ENCODE peak calls at places on chromosomes 13 and 19, in eight cellular contexts. One of them, this sample, is unnamed.

GRCh38 chr19:49097453-49098288 is 12.4 kb downstream of the SNRNP70 start:
- DNase-seq in activated gamma-delta T cell treated with anti-CD3 and anti-CD28 coated beads, Interleukin-2, amount 50 U/mL, for 16 hours: peak; percentile 65
- DNase-seq in activated CD4-positive, alpha-beta T cell treated with anti-CD3 and anti-CD28 coated beads for 48 hours: peak; percentile 80
- DNase-seq in mesothelial cell of epicardium: peak; percentile 79
- DNase-seq in fibroblast of mammary gland: peak; percentile 70
- DNase-seq in kidney tubule cell: peak; percentile 76
- DNase-seq in GM19239: peak; percentile 81
- DNase-seq in smooth muscle cell of the brain vasculature: peak; percentile 33
- DNase-seq in this sample: peak; percentile 76

GRCh38 chr19:40596608-40597328 is 4.4 kb upstream of the LTBP4 start:
- DNase-seq in mesothelial cell of epicardium: no peak
- DNase-seq in kidney tubule cell: peak; percentile 75
- DNase-seq in activated gamma-delta T cell treated with anti-CD3 and anti-CD28 coated beads, Interleukin-2, amount 50 U/mL, for 16 hours: no peak
- DNase-seq in GM19239: no peak
- DNase-seq in smooth muscle cell of the brain vasculature: no peak
- DNase-seq in fibroblast of mammary gland: peak; percentile 53
- DNase-seq in activated CD4-positive, alpha-beta T cell treated with anti-CD3 and anti-CD28 coated beads for 48 hours: peak; percentile 42
- DNase-seq in this sample: peak; percentile 96

GRCh38 chr19:5011476-5012238 is 42.7 kb downstream of the KDM4B start:
- DNase-seq in activated gamma-delta T cell treated with anti-CD3 and anti-CD28 coated beads, Interleukin-2, amount 50 U/mL, for 16 hours: no peak
- DNase-seq in GM19239: no peak
- DNase-seq in smooth muscle cell of the brain vasculature: no peak
- DNase-seq in mesothelial cell of epicardium: no peak
- DNase-seq in fibroblast of mammary gland: no peak
- DNase-seq in activated CD4-positive, alpha-beta T cell treated with anti-CD3 and anti-CD28 coated beads for 48 hours: no peak
- DNase-seq in kidney tubule cell: no peak
- DNase-seq in this sample: no peak

GRCh38 chr19:10105241-10106099 is 692 bp upstream of the PPAN start:
- DNase-seq in fibroblast of mammary gland: no peak
- DNase-seq in activated CD4-positive, alpha-beta T cell treated with anti-CD3 and anti-CD28 coated beads for 48 hours: peak; percentile 91
- DNase-seq in GM19239: no peak
- DNase-seq in smooth muscle cell of the brain vasculature: no peak
- DNase-seq in activated gamma-delta T cell treated with anti-CD3 and anti-CD28 coated beads, Interleukin-2, amount 50 U/mL, for 16 hours: peak; percentile 67
- DNase-seq in kidney tubule cell: no peak
- DNase-seq in mesothelial cell of epicardium: no peak
- DNase-seq in this sample: no peak

GRCh38 chr19:58351996-58352755 is 1.1 kb downstream of the A1BG start:
- DNase-seq in activated gamma-delta T cell treated with anti-CD3 and anti-CD28 coated beads, Interleukin-2, amount 50 U/mL, for 16 hours: no peak
- DNase-seq in GM19239: no peak
- DNase-seq in kidney tubule cell: no peak
- DNase-seq in mesothelial cell of epicardium: no peak
- DNase-seq in activated CD4-positive, alpha-beta T cell treated with anti-CD3 and anti-CD28 coated beads for 48 hours: no peak
- DNase-seq in smooth muscle cell of the brain vasculature: no peak
- DNase-seq in fibroblast of mammary gland: no peak
- DNase-seq in this sample: no peak

GRCh38 chr19:58516246-58516836 is 3.3 kb downstream of the ZBTB45 start:
- DNase-seq in activated gamma-delta T cell treated with anti-CD3 and anti-CD28 coated beads, Interleukin-2, amount 50 U/mL, for 16 hours: no peak
- DNase-seq in kidney tubule cell: no peak
- DNase-seq in activated CD4-positive, alpha-beta T cell treated with anti-CD3 and anti-CD28 coated beads for 48 hours: no peak
- DNase-seq in smooth muscle cell of the brain vasculature: no peak
- DNase-seq in fibroblast of mammary gland: no peak
- DNase-seq in GM19239: no peak
- DNase-seq in mesothelial cell of epicardium: no peak
- DNase-seq in this sample: no peak

GRCh38 chr13:91539458-91540156 is 141.2 kb downstream of the GPC5 start:
- DNase-seq in mesothelial cell of epicardium: no peak
- DNase-seq in activated gamma-delta T cell treated with anti-CD3 and anti-CD28 coated beads, Interleukin-2, amount 50 U/mL, for 16 hours: no peak
- DNase-seq in activated CD4-positive, alpha-beta T cell treated with anti-CD3 and anti-CD28 coated beads for 48 hours: no peak
- DNase-seq in smooth muscle cell of the brain vasculature: no peak
- DNase-seq in fibroblast of mammary gland: no peak
- DNase-seq in GM19239: no peak
- DNase-seq in kidney tubule cell: peak; percentile 11
- DNase-seq in this sample: peak; percentile 52

GRCh38 chr13:51635137-51635878 is 51.0 kb downstream of the WDFY2 start:
- DNase-seq in kidney tubule cell: no peak
- DNase-seq in activated CD4-positive, alpha-beta T cell treated with anti-CD3 and anti-CD28 coated beads for 48 hours: no peak
- DNase-seq in mesothelial cell of epicardium: no peak
- DNase-seq in smooth muscle cell of the brain vasculature: no peak
- DNase-seq in GM19239: no peak
- DNase-seq in activated gamma-delta T cell treated with anti-CD3 and anti-CD28 coated beads, Interleukin-2, amount 50 U/mL, for 16 hours: no peak
- DNase-seq in fibroblast of mammary gland: no peak
- DNase-seq in this sample: no peak

GRCh38 chr13:67557642-67558241 is 327.6 kb upstream of the PCDH9 start:
- DNase-seq in activated CD4-positive, alpha-beta T cell treated with anti-CD3 and anti-CD28 coated beads for 48 hours: no peak
- DNase-seq in smooth muscle cell of the brain vasculature: no peak
- DNase-seq in mesothelial cell of epicardium: no peak
- DNase-seq in kidney tubule cell: no peak
- DNase-seq in activated gamma-delta T cell treated with anti-CD3 and anti-CD28 coated beads, Interleukin-2, amount 50 U/mL, for 16 hours: no peak
- DNase-seq in GM19239: no peak
- DNase-seq in fibroblast of mammary gland: no peak
- DNase-seq in this sample: no peak

GRCh38 chr19:18141031-18141430 is 11.9 kb upstream of the PIK3R2 start:
- DNase-seq in smooth muscle cell of the brain vasculature: no peak
- DNase-seq in activated CD4-positive, alpha-beta T cell treated with anti-CD3 and anti-CD28 coated beads for 48 hours: no peak
- DNase-seq in mesothelial cell of epicardium: no peak
- DNase-seq in GM19239: no peak
- DNase-seq in activated gamma-delta T cell treated with anti-CD3 and anti-CD28 coated beads, Interleukin-2, amount 50 U/mL, for 16 hours: no peak
- DNase-seq in kidney tubule cell: no peak
- DNase-seq in fibroblast of mammary gland: peak; percentile 33
- DNase-seq in this sample: no peak

GRCh38 chr19:42191855-42192254 is 25.6 kb downstream of the DEDD2 start:
- DNase-seq in mesothelial cell of epicardium: no peak
- DNase-seq in kidney tubule cell: peak; percentile 96
- DNase-seq in smooth muscle cell of the brain vasculature: no peak
- DNase-seq in activated CD4-positive, alpha-beta T cell treated with anti-CD3 and anti-CD28 coated beads for 48 hours: peak; percentile 51
- DNase-seq in fibroblast of mammary gland: peak; percentile 93
- DNase-seq in GM19239: no peak
- DNase-seq in activated gamma-delta T cell treated with anti-CD3 and anti-CD28 coated beads, Interleukin-2, amount 50 U/mL, for 16 hours: no peak
- DNase-seq in this sample: no peak

GRCh38 chr19:51586799-51587198 is 15.7 kb downstream of the ZNF175 start:
- DNase-seq in smooth muscle cell of the brain vasculature: no peak
- DNase-seq in kidney tubule cell: no peak
- DNase-seq in activated gamma-delta T cell treated with anti-CD3 and anti-CD28 coated beads, Interleukin-2, amount 50 U/mL, for 16 hours: no peak
- DNase-seq in fibroblast of mammary gland: no peak
- DNase-seq in GM19239: no peak
- DNase-seq in activated CD4-positive, alpha-beta T cell treated with anti-CD3 and anti-CD28 coated beads for 48 hours: no peak
- DNase-seq in mesothelial cell of epicardium: no peak
- DNase-seq in this sample: no peak

GRCh38 chr19:47547175-47547574 is 25.8 kb downstream of the ZNF541 start:
- DNase-seq in kidney tubule cell: no peak
- DNase-seq in fibroblast of mammary gland: no peak
- DNase-seq in activated CD4-positive, alpha-beta T cell treated with anti-CD3 and anti-CD28 coated beads for 48 hours: no peak
- DNase-seq in activated gamma-delta T cell treated with anti-CD3 and anti-CD28 coated beads, Interleukin-2, amount 50 U/mL, for 16 hours: no peak
- DNase-seq in GM19239: no peak
- DNase-seq in smooth muscle cell of the brain vasculature: no peak
- DNase-seq in mesothelial cell of epicardium: no peak
- DNase-seq in this sample: no peak

GRCh38 chr19:18596752-18597157 is 8.2 kb downstream of the REX1BD start:
- DNase-seq in activated CD4-positive, alpha-beta T cell treated with anti-CD3 and anti-CD28 coated beads for 48 hours: no peak
- DNase-seq in GM19239: no peak
- DNase-seq in mesothelial cell of epicardium: no peak
- DNase-seq in fibroblast of mammary gland: no peak
- DNase-seq in kidney tubule cell: peak; percentile 32
- DNase-seq in activated gamma-delta T cell treated with anti-CD3 and anti-CD28 coated beads, Interleukin-2, amount 50 U/mL, for 16 hours: no peak
- DNase-seq in smooth muscle cell of the brain vasculature: no peak
- DNase-seq in this sample: peak; percentile 95

GRCh38 chr19:44303976-44304568 is 753 bp downstream of the ZNF235 start:
- DNase-seq in kidney tubule cell: peak; percentile 33
- DNase-seq in GM19239: no peak
- DNase-seq in mesothelial cell of epicardium: no peak
- DNase-seq in activated CD4-positive, alpha-beta T cell treated with anti-CD3 and anti-CD28 coated beads for 48 hours: peak; percentile 2
- DNase-seq in fibroblast of mammary gland: peak; percentile 47
- DNase-seq in smooth muscle cell of the brain vasculature: no peak
- DNase-seq in activated gamma-delta T cell treated with anti-CD3 and anti-CD28 coated beads, Interleukin-2, amount 50 U/mL, for 16 hours: no peak
- DNase-seq in this sample: peak; percentile 15

GRCh38 chr13:113769106-113769505 is 10.1 kb downstream of the TMEM255B start:
- DNase-seq in kidney tubule cell: no peak
- DNase-seq in activated CD4-positive, alpha-beta T cell treated with anti-CD3 and anti-CD28 coated beads for 48 hours: no peak
- DNase-seq in GM19239: no peak
- DNase-seq in smooth muscle cell of the brain vasculature: no peak
- DNase-seq in activated gamma-delta T cell treated with anti-CD3 and anti-CD28 coated beads, Interleukin-2, amount 50 U/mL, for 16 hours: no peak
- DNase-seq in fibroblast of mammary gland: no peak
- DNase-seq in mesothelial cell of epicardium: no peak
- DNase-seq in this sample: no peak

GRCh38 chr19:1851581-1852293 is 3.5 kb upstream of the REXO1 start:
- DNase-seq in kidney tubule cell: no peak
- DNase-seq in mesothelial cell of epicardium: no peak
- DNase-seq in activated CD4-positive, alpha-beta T cell treated with anti-CD3 and anti-CD28 coated beads for 48 hours: peak; percentile 52
- DNase-seq in smooth muscle cell of the brain vasculature: no peak
- DNase-seq in fibroblast of mammary gland: no peak
- DNase-seq in GM19239: no peak
- DNase-seq in activated gamma-delta T cell treated with anti-CD3 and anti-CD28 coated beads, Interleukin-2, amount 50 U/mL, for 16 hours: no peak
- DNase-seq in this sample: no peak

GRCh38 chr13:68257111-68257842 is 1027.1 kb upstream of the PCDH9 start:
- DNase-seq in GM19239: no peak
- DNase-seq in kidney tubule cell: no peak
- DNase-seq in smooth muscle cell of the brain vasculature: no peak
- DNase-seq in activated CD4-positive, alpha-beta T cell treated with anti-CD3 and anti-CD28 coated beads for 48 hours: no peak
- DNase-seq in mesothelial cell of epicardium: no peak
- DNase-seq in activated gamma-delta T cell treated with anti-CD3 and anti-CD28 coated beads, Interleukin-2, amount 50 U/mL, for 16 hours: no peak
- DNase-seq in fibroblast of mammary gland: peak; percentile 40
- DNase-seq in this sample: no peak

GRCh38 chr19:485583-486236 is 10.6 kb upstream of the MADCAM1 start:
- DNase-seq in mesothelial cell of epicardium: no peak
- DNase-seq in GM19239: no peak
- DNase-seq in activated gamma-delta T cell treated with anti-CD3 and anti-CD28 coated beads, Interleukin-2, amount 50 U/mL, for 16 hours: no peak
- DNase-seq in smooth muscle cell of the brain vasculature: no peak
- DNase-seq in activated CD4-positive, alpha-beta T cell treated with anti-CD3 and anti-CD28 coated beads for 48 hours: no peak
- DNase-seq in fibroblast of mammary gland: peak; percentile 71
- DNase-seq in kidney tubule cell: peak; percentile 76
- DNase-seq in this sample: no peak

GRCh38 chr13:108475181-108475580 is 154.2 kb upstream of the MYO16 start:
- DNase-seq in fibroblast of mammary gland: no peak
- DNase-seq in kidney tubule cell: no peak
- DNase-seq in activated CD4-positive, alpha-beta T cell treated with anti-CD3 and anti-CD28 coated beads for 48 hours: no peak
- DNase-seq in GM19239: no peak
- DNase-seq in smooth muscle cell of the brain vasculature: no peak
- DNase-seq in activated gamma-delta T cell treated with anti-CD3 and anti-CD28 coated beads, Interleukin-2, amount 50 U/mL, for 16 hours: no peak
- DNase-seq in mesothelial cell of epicardium: no peak
- DNase-seq in this sample: no peak

GRCh38 chr13:24834902-24835510 is 71.0 kb downstream of the RNF17 start:
- DNase-seq in kidney tubule cell: no peak
- DNase-seq in smooth muscle cell of the brain vasculature: no peak
- DNase-seq in activated CD4-positive, alpha-beta T cell treated with anti-CD3 and anti-CD28 coated beads for 48 hours: no peak
- DNase-seq in mesothelial cell of epicardium: no peak
- DNase-seq in GM19239: no peak
- DNase-seq in activated gamma-delta T cell treated with anti-CD3 and anti-CD28 coated beads, Interleukin-2, amount 50 U/mL, for 16 hours: no peak
- DNase-seq in fibroblast of mammary gland: no peak
- DNase-seq in this sample: peak; percentile 26

GRCh38 chr19:48186015-48186414 is 15.5 kb downstream of the ZSWIM9 start:
- DNase-seq in mesothelial cell of epicardium: no peak
- DNase-seq in activated gamma-delta T cell treated with anti-CD3 and anti-CD28 coated beads, Interleukin-2, amount 50 U/mL, for 16 hours: no peak
- DNase-seq in smooth muscle cell of the brain vasculature: no peak
- DNase-seq in kidney tubule cell: no peak
- DNase-seq in GM19239: no peak
- DNase-seq in fibroblast of mammary gland: no peak
- DNase-seq in activated CD4-positive, alpha-beta T cell treated with anti-CD3 and anti-CD28 coated beads for 48 hours: no peak
- DNase-seq in this sample: no peak

This sample was measured in K562.